ENCODE peak calls at places on chromosome 17, in eight cellular contexts. Y is heart left ventricle; K is stimulated activated CD8-positive, alpha-beta memory T cell treated with anti-CD3 and anti-CD28 coated beads, Interleukin-4, amount 100 ng/mL, for 24 hours; X is NCI-H345; J is transverse colon; I is PC-9; F is NCI-H510A treated with DMSO at 0.1 percent for 48 hours; Q is ACHN. N is an unnamed sample.

GRCh38 chr17:38591759-38592241 is 14.0 kb downstream of the SRCIN1 start:
- DNase-seq in Q (peak), Y (no peak), X (no peak), I (peak), K (no peak), J (no peak), F (no peak), N (no peak)

GRCh38 chr17:67784364-67785121 is 40.8 kb upstream of the BPTF start:
- DNase-seq in X (no peak), F (no peak), Q (no peak), I (no peak), K (no peak), Y (no peak), J (peak), N (no peak)

GRCh38 chr17:62093188-62094155 is 28.4 kb upstream of the MED13 start:
- DNase-seq in J (no peak), I (peak), F (no peak), K (no peak), Y (no peak), X (no peak), Q (peak), N (no peak)

GRCh38 chr17:82036634-82037112 is 824 bp downstream of the DCXR start:
- DNase-seq in I (no peak), K (no peak), J (no peak), Q (no peak), X (no peak), F (no peak), Y (no peak), N (no peak)

GRCh38 chr17:57948555-57949420 is 6.4 kb downstream of the CUEDC1 start:
- DNase-seq in K (no peak), I (peak), Y (peak), F (no peak), J (no peak), Q (peak), X (no peak), N (no peak)

GRCh38 chr17:82369211-82369610 is 2.4 kb upstream of the UTS2R start:
- DNase-seq in Y (no peak), X (no peak), I (no peak), F (no peak), J (no peak), Q (no peak), K (no peak), N (no peak)

GRCh38 chr17:7705269-7706255 is 560 bp downstream of the EFNB3 start:
- DNase-seq in X (no peak), F (no peak), Y (peak), K (no peak), I (no peak), J (no peak), Q (no peak), N (no peak)

GRCh38 chr17:68539536-68540469 is 27.6 kb downstream of the PRKAR1A start:
- DNase-seq in F (peak), I (no peak), Y (no peak), X (peak), J (no peak), Q (no peak), K (no peak), N (no peak)

GRCh38 chr17:38507436-38507835 is 79.2 kb downstream of the ARHGAP23 start:
- DNase-seq in I (no peak), X (no peak), J (no peak), Q (no peak), F (no peak), Y (no peak), K (no peak), N (no peak)

GRCh38 chr17:11882716-11883115 is 114.6 kb downstream of the ZNF18 start:
- DNase-seq in I (no peak), X (no peak), F (no peak), K (no peak), Q (no peak), Y (no peak), J (no peak), N (no peak)

GRCh38 chr17:12765544-12765943 is 23.8 kb upstream of the ARHGAP44 start:
- DNase-seq in J (no peak), X (no peak), K (no peak), I (no peak), Y (peak), Q (peak), F (no peak), N (no peak)

GRCh38 chr17:73823684-73824083 is 179.4 kb upstream of the SDK2 start:
- DNase-seq in X (no peak), J (no peak), Y (no peak), I (no peak), F (no peak), K (no peak), Q (no peak), N (no peak)

GRCh38 chr17:58303981-58304734 is 23.4 kb upstream of the MPO start:
- DNase-seq in F (peak), I (peak), Q (peak), J (peak), K (peak), Y (no peak), X (peak), N (peak)

N was measured in SHP77.